ENCODE peak calls at places on chromosomes 6 and 20, in four cellular contexts. J, Z, O and S are unnamed samples.
A peak's percentile ranks its signal among the peaks of the same experiment; 100 is the strongest.

GRCh38 chr6:4055420-4056041 is 23.4 kb downstream of the FAM217A start:
- DNase-seq in J (no peak), Z (peak; percentile 20), O (peak; percentile 44), S (peak; percentile 50)

GRCh38 chr20:37727957-37728634 is 34.3 kb downstream of the CTNNBL1 start:
- DNase-seq in J (no peak), Z (no peak), O (no peak), S (no peak)

GRCh38 chr6:87210979-87211378 is 55.6 kb downstream of the ZNF292 start:
- DNase-seq in J (no peak), Z (peak; percentile 2), O (no peak), S (no peak)

GRCh38 chr20:53186630-53187029 is 214.5 kb downstream of the TSHZ2 start:
- DNase-seq in J (no peak), Z (no peak), O (no peak), S (no peak)

GRCh38 chr20:21262812-21263211 is 40.3 kb upstream of the XRN2 start:
- DNase-seq in J (no peak), Z (no peak), O (no peak), S (no peak)

GRCh38 chr20:17969276-17969883 is 562 bp downstream of the MGME1 start:
- DNase-seq in J (no peak), Z (no peak), O (no peak), S (no peak)

GRCh38 chr20:60214901-60215522 is 256.8 kb downstream of the CDH26 start:
- DNase-seq in J (no peak), Z (no peak), O (no peak), S (no peak)

GRCh38 chr6:161218222-161218621 is 55.6 kb downstream of the AGPAT4 start:
- DNase-seq in J (no peak), Z (no peak), O (no peak), S (no peak)

GRCh38 chr6:39430968-39431523 is 108.5 kb upstream of the KCNK16 start:
- DNase-seq in J (no peak), Z (no peak), O (no peak), S (no peak)

GRCh38 chr6:146359123-146359522 is 184.5 kb upstream of the RAB32 start:
- DNase-seq in J (no peak), Z (no peak), O (no peak), S (no peak)

GRCh38 chr6:160027931-160028330 is 59.0 kb downstream of the IGF2R start:
- DNase-seq in J (no peak), Z (no peak), O (no peak), S (peak; percentile 21)

GRCh38 chr20:17680836-17681740 is 954 bp downstream of the RRBP1 start:
- DNase-seq in J (peak; percentile 81), Z (peak; percentile 58), O (peak; percentile 37), S (no peak)

GRCh38 chr6:138956244-138956924 is 31.7 kb downstream of the REPS1 start:
- DNase-seq in J (no peak), Z (no peak), O (no peak), S (no peak)

GRCh38 chr6:82877213-82878195 is 188.1 kb downstream of the UBE3D start:
- DNase-seq in J (no peak), Z (no peak), O (no peak), S (peak; percentile 46)

GRCh38 chr20:25294459-25295385 is 46.8 kb downstream of the PYGB start:
- DNase-seq in J (peak; percentile 44), Z (peak; percentile 76), O (no peak), S (no peak)

GRCh38 chr6:169155481-169155880 is 98.2 kb downstream of the THBS2 start:
- DNase-seq in J (no peak), Z (no peak), O (no peak), S (no peak)

GRCh38 chr6:76839505-76839904 is 623.8 kb downstream of the HTR1B start:
- DNase-seq in J (no peak), Z (no peak), O (no peak), S (no peak)

GRCh38 chr20:18133962-18134361 is 3.7 kb upstream of the KAT14 start:
- DNase-seq in J (no peak), Z (no peak), O (no peak), S (no peak)

GRCh38 chr6:12545837-12546658 is 170.5 kb upstream of the PHACTR1 start:
- DNase-seq in J (no peak), Z (no peak), O (no peak), S (no peak)

GRCh38 chr6:16823700-16824352 is 62.6 kb upstream of the ATXN1 start:
- DNase-seq in J (no peak), Z (no peak), O (no peak), S (no peak)

GRCh38 chr20:25056601-25057233 is 1.2 kb downstream of the ACSS1 start:
- DNase-seq in J (no peak), Z (no peak), O (no peak), S (no peak)

GRCh38 chr6:144158133-144158532 is 7.8 kb downstream of the STX11 start:
- DNase-seq in J (no peak), Z (no peak), O (peak; percentile 65), S (peak; percentile 71)

GRCh38 chr6:5294392-5295211 is 33.3 kb downstream of the FARS2 start:
- DNase-seq in J (no peak), Z (peak; percentile 41), O (no peak), S (no peak)

GRCh38 chr6:142942805-142943227 is 2.2 kb downstream of the HIVEP2 start:
- DNase-seq in J (no peak), Z (peak; percentile 29), O (no peak), S (no peak)

GRCh38 chr20:60055740-60056139 is 97.5 kb downstream of the CDH26 start:
- DNase-seq in J (no peak), Z (peak; percentile 84), O (no peak), S (no peak)

GRCh38 chr6:106572875-106573575 is 56.3 kb downstream of the RTN4IP1 start:
- DNase-seq in J (no peak), Z (no peak), O (no peak), S (no peak)

GRCh38 chr20:19397676-19398075 is 185.2 kb downstream of the SLC24A3 start:
- DNase-seq in J (no peak), Z (no peak), O (no peak), S (no peak)